ENCODE peak calls at places on chromosomes 13 and 19, in nine cellular contexts. R, L, D, X, T, C, G, O and N are unnamed samples.

GRCh38 chr13:113548171-113548641 is 36.3 kb upstream of the TFDP1 start:
- DNase-seq in R (no peak), L (no peak), D (no peak), X (no peak), T (no peak), C (no peak), G (no peak), O (peak), N (no peak)

GRCh38 chr13:38350114-38350617 is 515 bp downstream of the UFM1 start:
- DNase-seq in R (peak), L (peak), D (peak), X (peak), T (no peak), C (peak), G (peak), O (peak), N (peak)

GRCh38 chr13:20360835-20361412 is 128.8 kb upstream of the GJB6 start:
- DNase-seq in R (no peak), L (no peak), D (no peak), X (no peak), T (no peak), C (no peak), G (no peak), O (no peak), N (no peak)

GRCh38 chr19:41354343-41354974 is 737 bp upstream of the TGFB1 start:
- DNase-seq in R (no peak), L (peak), D (no peak), X (no peak), T (no peak), C (no peak), G (no peak), O (no peak), N (no peak)

GRCh38 chr19:1427221-1427620 is 11.0 kb upstream of the RPS15 start:
- DNase-seq in R (no peak), L (no peak), D (no peak), X (no peak), T (no peak), C (no peak), G (no peak), O (no peak), N (no peak)

GRCh38 chr19:34171877-34172660 is at the start of gene LSM14A:
- DNase-seq in R (peak), L (peak), D (peak), X (peak), T (peak), C (peak), G (peak), O (peak), N (peak)

GRCh38 chr13:111184685-111185401 is 69.7 kb downstream of the ARHGEF7 start:
- DNase-seq in R (peak), L (peak), D (no peak), X (peak), T (no peak), C (no peak), G (no peak), O (no peak), N (peak)

GRCh38 chr13:76622336-76623045 is 263.7 kb downstream of the KCTD12 start:
- DNase-seq in R (no peak), L (no peak), D (no peak), X (no peak), T (no peak), C (no peak), G (no peak), O (no peak), N (no peak)

GRCh38 chr19:703651-704446 is 4.9 kb upstream of the PALM start:
- DNase-seq in R (peak), L (peak), D (no peak), X (no peak), T (peak), C (peak), G (peak), O (peak), N (peak)

GRCh38 chr19:16530540-16531379 is 11.5 kb downstream of the CHERP start:
- DNase-seq in R (no peak), L (no peak), D (no peak), X (no peak), T (no peak), C (no peak), G (no peak), O (no peak), N (no peak)

GRCh38 chr19:46913852-46914430 is 53.1 kb downstream of the ARHGAP35 start:
- DNase-seq in R (no peak), L (no peak), D (no peak), X (no peak), T (no peak), C (no peak), G (no peak), O (no peak), N (no peak)

GRCh38 chr13:26942184-26942583 is 181.6 kb upstream of the GPR12 start:
- DNase-seq in R (no peak), L (no peak), D (no peak), X (no peak), T (no peak), C (no peak), G (no peak), O (no peak), N (no peak)